ENCODE peak calls at places on chromosomes 3 and 15, in nine cellular contexts. One of them, this sample, is unnamed. For H3K4me1, the result is how much of the 10 kb centered on the place peaks cover.

GRCh38 chr3:174342941-174343431 is 516.1 kb upstream of the NAALADL2 start:
- DNase-seq in heart right ventricle: no peak
- DNase-seq in left lung: no peak
- DNase-seq in right atrium auricular region: no peak
- DNase-seq in lung: no peak
- DNase-seq in kidney: no peak
- DNase-seq in foreskin keratinocyte: no peak
- DNase-seq in lower lobe of right lung: no peak
- DNase-seq in transverse colon: no peak
- DNase-seq in this sample: no peak

GRCh38 chr3:2098398-2099027 is at the start of gene CNTN4:
- DNase-seq in heart right ventricle: peak
- DNase-seq in left lung: peak
- DNase-seq in right atrium auricular region: no peak
- DNase-seq in lung: peak
- DNase-seq in kidney: peak
- DNase-seq in foreskin keratinocyte: no peak
- DNase-seq in lower lobe of right lung: peak
- DNase-seq in transverse colon: peak
- DNase-seq in this sample: peak

GRCh38 chr3:171135536-171135935 is 109.0 kb upstream of the SLC2A2 start:
- DNase-seq in heart right ventricle: no peak
- DNase-seq in left lung: no peak
- DNase-seq in right atrium auricular region: no peak
- DNase-seq in lung: no peak
- DNase-seq in kidney: no peak
- DNase-seq in foreskin keratinocyte: no peak
- DNase-seq in lower lobe of right lung: no peak
- DNase-seq in transverse colon: no peak
- DNase-seq in this sample: no peak

GRCh38 chr3:13051581-13051980 is 21.6 kb downstream of the IQSEC1 start:
- DNase-seq in heart right ventricle: no peak
- DNase-seq in left lung: no peak
- DNase-seq in right atrium auricular region: no peak
- DNase-seq in lung: no peak
- DNase-seq in kidney: no peak
- DNase-seq in foreskin keratinocyte: no peak
- DNase-seq in lower lobe of right lung: no peak
- DNase-seq in transverse colon: no peak
- DNase-seq in this sample: no peak

GRCh38 chr3:12807960-12808359 is 11.5 kb downstream of the CAND2 start:
- DNase-seq in heart right ventricle: no peak
- DNase-seq in left lung: no peak
- DNase-seq in right atrium auricular region: no peak
- DNase-seq in lung: no peak
- DNase-seq in kidney: peak
- DNase-seq in foreskin keratinocyte: no peak
- DNase-seq in lower lobe of right lung: no peak
- DNase-seq in transverse colon: no peak
- DNase-seq in this sample: no peak

GRCh38 chr3:171646357-171647133 is 163.7 kb downstream of the PLD1 start:
- DNase-seq in heart right ventricle: peak
- DNase-seq in left lung: no peak
- DNase-seq in right atrium auricular region: no peak
- DNase-seq in lung: no peak
- DNase-seq in kidney: no peak
- DNase-seq in foreskin keratinocyte: no peak
- DNase-seq in lower lobe of right lung: no peak
- DNase-seq in transverse colon: no peak
- DNase-seq in this sample: no peak

GRCh38 chr3:159451067-159451466 is 537.6 kb upstream of the IL12A start:
- DNase-seq in heart right ventricle: no peak
- DNase-seq in left lung: no peak
- DNase-seq in right atrium auricular region: no peak
- DNase-seq in lung: no peak
- DNase-seq in kidney: no peak
- DNase-seq in foreskin keratinocyte: no peak
- DNase-seq in lower lobe of right lung: no peak
- DNase-seq in transverse colon: no peak
- DNase-seq in this sample: no peak

GRCh38 chr3:150414273-150414672 is 6.2 kb downstream of the TSC22D2 start:
- DNase-seq in heart right ventricle: peak
- DNase-seq in left lung: no peak
- DNase-seq in right atrium auricular region: no peak
- DNase-seq in lung: no peak
- DNase-seq in kidney: no peak
- DNase-seq in foreskin keratinocyte: no peak
- DNase-seq in lower lobe of right lung: no peak
- DNase-seq in transverse colon: no peak
- DNase-seq in this sample: no peak

GRCh38 chr3:139930201-139930600 is 4.8 kb upstream of the CLSTN2 start:
- DNase-seq in heart right ventricle: no peak
- DNase-seq in left lung: no peak
- DNase-seq in right atrium auricular region: no peak
- DNase-seq in lung: no peak
- DNase-seq in kidney: no peak
- DNase-seq in foreskin keratinocyte: no peak
- DNase-seq in lower lobe of right lung: no peak
- DNase-seq in transverse colon: no peak
- DNase-seq in this sample: no peak

GRCh38 chr15:52529940-52530339 is 1.3 kb upstream of the MYO5A start:
- DNase-seq in heart right ventricle: no peak
- DNase-seq in left lung: no peak
- DNase-seq in right atrium auricular region: no peak
- DNase-seq in lung: no peak
- DNase-seq in kidney: no peak
- DNase-seq in foreskin keratinocyte: no peak
- DNase-seq in lower lobe of right lung: no peak
- DNase-seq in transverse colon: no peak
- DNase-seq in this sample: no peak

GRCh38 chr3:152258448-152259302 is 10.1 kb upstream of the MBNL1 start:
- DNase-seq in heart right ventricle: peak
- DNase-seq in left lung: peak
- DNase-seq in right atrium auricular region: peak
- DNase-seq in lung: peak
- DNase-seq in kidney: peak
- DNase-seq in foreskin keratinocyte: peak
- DNase-seq in lower lobe of right lung: peak
- DNase-seq in transverse colon: peak
- DNase-seq in this sample: peak

GRCh38 chr3:130424837-130425236 is 79.4 kb downstream of the COL6A5 start:
- DNase-seq in heart right ventricle: no peak
- DNase-seq in left lung: no peak
- DNase-seq in right atrium auricular region: no peak
- DNase-seq in lung: no peak
- DNase-seq in kidney: no peak
- DNase-seq in foreskin keratinocyte: no peak
- DNase-seq in lower lobe of right lung: no peak
- DNase-seq in transverse colon: no peak
- DNase-seq in this sample: no peak

GRCh38 chr15:69145694-69146492 is 14.5 kb upstream of the GLCE start:
- DNase-seq in heart right ventricle: no peak
- DNase-seq in left lung: no peak
- DNase-seq in right atrium auricular region: no peak
- DNase-seq in lung: no peak
- DNase-seq in kidney: no peak
- DNase-seq in foreskin keratinocyte: no peak
- DNase-seq in lower lobe of right lung: no peak
- DNase-seq in transverse colon: no peak
- DNase-seq in this sample: no peak

GRCh38 chr15:86756688-86757087 is 677.0 kb downstream of the AGBL1 start:
- DNase-seq in heart right ventricle: no peak
- DNase-seq in left lung: no peak
- DNase-seq in right atrium auricular region: no peak
- DNase-seq in lung: no peak
- DNase-seq in kidney: no peak
- DNase-seq in foreskin keratinocyte: no peak
- DNase-seq in lower lobe of right lung: no peak
- DNase-seq in transverse colon: no peak
- DNase-seq in this sample: no peak

GRCh38 chr3:27253831-27254230 is 115.4 kb downstream of the NEK10 start:
- DNase-seq in heart right ventricle: peak
- DNase-seq in left lung: peak
- DNase-seq in right atrium auricular region: no peak
- DNase-seq in lung: peak
- DNase-seq in kidney: no peak
- DNase-seq in foreskin keratinocyte: peak
- DNase-seq in lower lobe of right lung: peak
- DNase-seq in transverse colon: peak
- DNase-seq in this sample: no peak

GRCh38 chr3:48024401-48024800 is 8.2 kb upstream of the MAP4 start:
- DNase-seq in heart right ventricle: no peak
- DNase-seq in left lung: no peak
- DNase-seq in right atrium auricular region: no peak
- DNase-seq in lung: no peak
- DNase-seq in kidney: no peak
- DNase-seq in foreskin keratinocyte: no peak
- DNase-seq in lower lobe of right lung: no peak
- DNase-seq in transverse colon: no peak
- DNase-seq in this sample: no peak

GRCh38 chr15:98155356-98155755 is 194.9 kb downstream of the ARRDC4 start:
- DNase-seq in heart right ventricle: no peak
- DNase-seq in left lung: no peak
- DNase-seq in right atrium auricular region: no peak
- DNase-seq in lung: no peak
- DNase-seq in kidney: no peak
- DNase-seq in foreskin keratinocyte: peak
- DNase-seq in lower lobe of right lung: no peak
- DNase-seq in transverse colon: no peak
- DNase-seq in this sample: no peak

GRCh38 chr15:49962044-49962602 is 156.9 kb downstream of the ATP8B4 start:
- DNase-seq in heart right ventricle: no peak
- DNase-seq in left lung: no peak
- DNase-seq in right atrium auricular region: no peak
- DNase-seq in lung: no peak
- DNase-seq in kidney: no peak
- DNase-seq in foreskin keratinocyte: no peak
- DNase-seq in lower lobe of right lung: no peak
- DNase-seq in transverse colon: no peak
- DNase-seq in this sample: no peak

GRCh38 chr15:101275018-101275417 is 2.3 kb downstream of the SELENOS start:
- DNase-seq in heart right ventricle: no peak
- DNase-seq in left lung: no peak
- DNase-seq in right atrium auricular region: no peak
- DNase-seq in lung: no peak
- DNase-seq in kidney: no peak
- DNase-seq in foreskin keratinocyte: no peak
- DNase-seq in lower lobe of right lung: no peak
- DNase-seq in transverse colon: no peak
- DNase-seq in this sample: no peak

GRCh38 chr3:171615742-171616141 is 155.5 kb upstream of the TNIK start:
- DNase-seq in heart right ventricle: no peak
- DNase-seq in left lung: no peak
- DNase-seq in right atrium auricular region: no peak
- DNase-seq in lung: no peak
- DNase-seq in kidney: no peak
- DNase-seq in foreskin keratinocyte: no peak
- DNase-seq in lower lobe of right lung: no peak
- DNase-seq in transverse colon: no peak
- DNase-seq in this sample: no peak

GRCh38 chr15:92001307-92001706 is 147.8 kb downstream of the SLCO3A1 start:
- DNase-seq in heart right ventricle: no peak
- DNase-seq in left lung: no peak
- DNase-seq in right atrium auricular region: no peak
- DNase-seq in lung: no peak
- DNase-seq in kidney: no peak
- DNase-seq in foreskin keratinocyte: no peak
- DNase-seq in lower lobe of right lung: no peak
- DNase-seq in transverse colon: no peak
- DNase-seq in this sample: no peak

GRCh38 chr3:114213262-114213668 is 24.1 kb downstream of the ZNF80 start:
- DNase-seq in heart right ventricle: no peak
- DNase-seq in left lung: no peak
- DNase-seq in right atrium auricular region: no peak
- DNase-seq in lung: no peak
- DNase-seq in kidney: no peak
- DNase-seq in foreskin keratinocyte: no peak
- DNase-seq in lower lobe of right lung: no peak
- DNase-seq in transverse colon: no peak
- DNase-seq in this sample: no peak
- TF ChIP-seq CTCF in heart right ventricle: no peak
- TF ChIP-seq CTCF in left lung: no peak
- TF ChIP-seq CTCF in right atrium auricular region: no peak
- TF ChIP-seq CTCF in lung: no peak
- TF ChIP-seq CTCF in kidney: no peak
- TF ChIP-seq CTCF in foreskin keratinocyte: no peak
- TF ChIP-seq CTCF in lower lobe of right lung: no peak
- TF ChIP-seq CTCF in transverse colon: no peak
- TF ChIP-seq CTCF in this sample: no peak

GRCh38 chr3:42035007-42035406 is 56.1 kb upstream of the TRAK1 start:
- DNase-seq in heart right ventricle: no peak
- DNase-seq in left lung: no peak
- DNase-seq in right atrium auricular region: no peak
- DNase-seq in lung: no peak
- DNase-seq in kidney: no peak
- DNase-seq in foreskin keratinocyte: no peak
- DNase-seq in lower lobe of right lung: no peak
- DNase-seq in transverse colon: no peak
- DNase-seq in this sample: no peak
- H3K4me1 ChIP-seq in heart right ventricle: half or more
- H3K4me1 ChIP-seq in left lung: half or more
- H3K4me1 ChIP-seq in right atrium auricular region: half or more
- H3K4me1 ChIP-seq in lung: half or more
- H3K4me1 ChIP-seq in kidney: under half
- H3K4me1 ChIP-seq in foreskin keratinocyte: under half
- H3K4me1 ChIP-seq in lower lobe of right lung: half or more
- H3K4me1 ChIP-seq in transverse colon: half or more
- H3K4me1 ChIP-seq in this sample: half or more

DNA sequence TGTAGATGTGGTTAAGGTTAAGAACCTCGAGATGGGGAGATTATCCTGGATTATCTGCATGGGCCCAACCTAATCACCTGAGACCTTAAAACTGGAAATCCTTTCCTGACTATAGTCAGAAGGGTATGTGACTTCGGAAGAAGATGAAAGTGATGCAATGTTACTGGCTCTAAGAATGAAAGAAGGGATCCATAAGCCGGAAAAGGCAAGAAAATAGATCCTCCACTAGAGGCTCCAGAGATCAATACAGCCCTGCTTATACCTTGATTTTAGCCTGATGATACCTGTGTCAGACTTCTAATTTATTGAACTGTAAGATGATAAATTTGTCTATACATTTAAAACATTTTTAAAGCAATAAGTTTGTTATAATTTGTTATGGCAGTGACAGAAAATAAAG is 21.5 kb upstream of the GASK1A start:
- DNase-seq in heart right ventricle: no peak
- DNase-seq in left lung: no peak
- DNase-seq in right atrium auricular region: no peak
- DNase-seq in lung: no peak
- DNase-seq in kidney: no peak
- DNase-seq in foreskin keratinocyte: no peak
- DNase-seq in lower lobe of right lung: no peak
- DNase-seq in transverse colon: no peak
- DNase-seq in this sample: no peak
- TF ChIP-seq CTCF in heart right ventricle: no peak
- TF ChIP-seq CTCF in left lung: no peak
- TF ChIP-seq CTCF in right atrium auricular region: no peak
- TF ChIP-seq CTCF in lung: no peak
- TF ChIP-seq CTCF in kidney: no peak
- TF ChIP-seq CTCF in foreskin keratinocyte: peak
- TF ChIP-seq CTCF in lower lobe of right lung: no peak
- TF ChIP-seq CTCF in transverse colon: no peak
- TF ChIP-seq CTCF in this sample: no peak

GRCh38 chr15:80162059-80162554 is 9.3 kb downstream of the FAH start:
- DNase-seq in heart right ventricle: no peak
- DNase-seq in left lung: no peak
- DNase-seq in right atrium auricular region: no peak
- DNase-seq in lung: no peak
- DNase-seq in kidney: no peak
- DNase-seq in foreskin keratinocyte: no peak
- DNase-seq in lower lobe of right lung: no peak
- DNase-seq in transverse colon: no peak
- DNase-seq in this sample: no peak
- H3K4me1 ChIP-seq in heart right ventricle: under half
- H3K4me1 ChIP-seq in left lung: under half
- H3K4me1 ChIP-seq in right atrium auricular region: under half
- H3K4me1 ChIP-seq in lung: under half
- H3K4me1 ChIP-seq in kidney: under half
- H3K4me1 ChIP-seq in foreskin keratinocyte: under half
- H3K4me1 ChIP-seq in lower lobe of right lung: under half
- H3K4me1 ChIP-seq in transverse colon: under half
- H3K4me1 ChIP-seq in this sample: under half

This sample was measured in thoracic aorta.